ENCODE peak calls at places on chromosomes 2 and 18, in nine cellular contexts. One of them, this sample, is unnamed.

GRCh38 chr18:79334496-79335233 is 61.1 kb upstream of the NFATC1 start:
- DNase-seq in uterus: no peak
- DNase-seq in stimulated activated naive CD8-positive, alpha-beta T cell treated with anti-CD3 and anti-CD28 coated beads, Interleukin-15, amount 100 ng/mL, for 72 hours: no peak
- DNase-seq in stomach: no peak
- DNase-seq in T-helper 1 cell: no peak
- DNase-seq in left ventricle myocardium inferior: no peak
- DNase-seq in cardiac septum: no peak
- DNase-seq in neural progenitor cell: no peak
- DNase-seq in endothelial cell: no peak
- DNase-seq in this sample: no peak

GRCh38 chr2:197786010-197786877 is 1.1 kb upstream of the BOLL start:
- DNase-seq in left ventricle myocardium inferior: peak; percentile 22
- DNase-seq in uterus: no peak
- DNase-seq in endothelial cell: peak; percentile 72
- DNase-seq in cardiac septum: no peak
- DNase-seq in stimulated activated naive CD8-positive, alpha-beta T cell treated with anti-CD3 and anti-CD28 coated beads, Interleukin-15, amount 100 ng/mL, for 72 hours: peak; percentile 78
- DNase-seq in T-helper 1 cell: peak; percentile 45
- DNase-seq in stomach: peak; percentile 56
- DNase-seq in neural progenitor cell: peak; percentile 76
- DNase-seq in this sample: no peak

GRCh38 chr2:76169289-76169688 is 458.6 kb upstream of the GCFC2 start:
- DNase-seq in cardiac septum: no peak
- DNase-seq in T-helper 1 cell: no peak
- DNase-seq in stomach: no peak
- DNase-seq in left ventricle myocardium inferior: no peak
- DNase-seq in neural progenitor cell: no peak
- DNase-seq in endothelial cell: no peak
- DNase-seq in uterus: no peak
- DNase-seq in stimulated activated naive CD8-positive, alpha-beta T cell treated with anti-CD3 and anti-CD28 coated beads, Interleukin-15, amount 100 ng/mL, for 72 hours: no peak
- DNase-seq in this sample: no peak

GRCh38 chr2:9256147-9256546 is 49.5 kb downstream of the ASAP2 start:
- DNase-seq in uterus: no peak
- DNase-seq in stomach: no peak
- DNase-seq in T-helper 1 cell: no peak
- DNase-seq in left ventricle myocardium inferior: no peak
- DNase-seq in endothelial cell: no peak
- DNase-seq in stimulated activated naive CD8-positive, alpha-beta T cell treated with anti-CD3 and anti-CD28 coated beads, Interleukin-15, amount 100 ng/mL, for 72 hours: no peak
- DNase-seq in cardiac septum: no peak
- DNase-seq in neural progenitor cell: no peak
- DNase-seq in this sample: no peak

GRCh38 chr2:24124003-24124585 is 825 bp downstream of the FAM228B start:
- DNase-seq in stomach: no peak
- DNase-seq in stimulated activated naive CD8-positive, alpha-beta T cell treated with anti-CD3 and anti-CD28 coated beads, Interleukin-15, amount 100 ng/mL, for 72 hours: no peak
- DNase-seq in uterus: no peak
- DNase-seq in endothelial cell: no peak
- DNase-seq in cardiac septum: no peak
- DNase-seq in left ventricle myocardium inferior: no peak
- DNase-seq in T-helper 1 cell: no peak
- DNase-seq in neural progenitor cell: no peak
- DNase-seq in this sample: no peak

GRCh38 chr2:212854116-212854515 is 297.3 kb downstream of the IKZF2 start:
- DNase-seq in cardiac septum: no peak
- DNase-seq in uterus: no peak
- DNase-seq in left ventricle myocardium inferior: no peak
- DNase-seq in endothelial cell: no peak
- DNase-seq in T-helper 1 cell: no peak
- DNase-seq in stomach: no peak
- DNase-seq in stimulated activated naive CD8-positive, alpha-beta T cell treated with anti-CD3 and anti-CD28 coated beads, Interleukin-15, amount 100 ng/mL, for 72 hours: no peak
- DNase-seq in neural progenitor cell: no peak
- DNase-seq in this sample: no peak

GRCh38 chr18:12647773-12648172 is 10.1 kb downstream of the SPIRE1 start:
- DNase-seq in stimulated activated naive CD8-positive, alpha-beta T cell treated with anti-CD3 and anti-CD28 coated beads, Interleukin-15, amount 100 ng/mL, for 72 hours: no peak
- DNase-seq in left ventricle myocardium inferior: no peak
- DNase-seq in stomach: no peak
- DNase-seq in endothelial cell: no peak
- DNase-seq in cardiac septum: no peak
- DNase-seq in neural progenitor cell: no peak
- DNase-seq in uterus: no peak
- DNase-seq in T-helper 1 cell: no peak
- DNase-seq in this sample: no peak

GRCh38 chr18:74360852-74361640 is 45.4 kb downstream of the C18orf63 start:
- DNase-seq in left ventricle myocardium inferior: no peak
- DNase-seq in neural progenitor cell: no peak
- DNase-seq in stomach: no peak
- DNase-seq in endothelial cell: no peak
- DNase-seq in stimulated activated naive CD8-positive, alpha-beta T cell treated with anti-CD3 and anti-CD28 coated beads, Interleukin-15, amount 100 ng/mL, for 72 hours: no peak
- DNase-seq in uterus: no peak
- DNase-seq in T-helper 1 cell: no peak
- DNase-seq in cardiac septum: no peak
- DNase-seq in this sample: no peak

GRCh38 chr18:402129-402528 is 98.4 kb downstream of the COLEC12 start:
- DNase-seq in uterus: no peak
- DNase-seq in left ventricle myocardium inferior: no peak
- DNase-seq in stimulated activated naive CD8-positive, alpha-beta T cell treated with anti-CD3 and anti-CD28 coated beads, Interleukin-15, amount 100 ng/mL, for 72 hours: no peak
- DNase-seq in T-helper 1 cell: no peak
- DNase-seq in cardiac septum: no peak
- DNase-seq in endothelial cell: no peak
- DNase-seq in neural progenitor cell: no peak
- DNase-seq in stomach: no peak
- DNase-seq in this sample: no peak

GRCh38 chr2:145158051-145158586 is 638.2 kb upstream of the ZEB2 start:
- DNase-seq in cardiac septum: no peak
- DNase-seq in neural progenitor cell: no peak
- DNase-seq in left ventricle myocardium inferior: peak; percentile 64
- DNase-seq in T-helper 1 cell: no peak
- DNase-seq in stomach: peak; percentile 32
- DNase-seq in stimulated activated naive CD8-positive, alpha-beta T cell treated with anti-CD3 and anti-CD28 coated beads, Interleukin-15, amount 100 ng/mL, for 72 hours: no peak
- DNase-seq in uterus: peak; percentile 79
- DNase-seq in endothelial cell: no peak
- DNase-seq in this sample: no peak

GRCh38 chr2:224952942-224953657 is 89.2 kb downstream of the DOCK10 start:
- DNase-seq in cardiac septum: no peak
- DNase-seq in endothelial cell: no peak
- DNase-seq in neural progenitor cell: no peak
- DNase-seq in stimulated activated naive CD8-positive, alpha-beta T cell treated with anti-CD3 and anti-CD28 coated beads, Interleukin-15, amount 100 ng/mL, for 72 hours: no peak
- DNase-seq in left ventricle myocardium inferior: no peak
- DNase-seq in stomach: no peak
- DNase-seq in T-helper 1 cell: no peak
- DNase-seq in uterus: no peak
- DNase-seq in this sample: peak; percentile 68

GRCh38 chr2:187658952-187659525 is 104.8 kb upstream of the TFPI start:
- DNase-seq in stomach: no peak
- DNase-seq in uterus: no peak
- DNase-seq in stimulated activated naive CD8-positive, alpha-beta T cell treated with anti-CD3 and anti-CD28 coated beads, Interleukin-15, amount 100 ng/mL, for 72 hours: no peak
- DNase-seq in endothelial cell: peak; percentile 18
- DNase-seq in neural progenitor cell: peak; percentile 74
- DNase-seq in left ventricle myocardium inferior: no peak
- DNase-seq in cardiac septum: no peak
- DNase-seq in T-helper 1 cell: no peak
- DNase-seq in this sample: no peak

GRCh38 chr2:111898703-111899514 is 502 bp downstream of the MERTK start:
- DNase-seq in left ventricle myocardium inferior: peak; percentile 41
- DNase-seq in cardiac septum: no peak
- DNase-seq in endothelial cell: peak; percentile 55
- DNase-seq in stomach: peak; percentile 34
- DNase-seq in neural progenitor cell: peak; percentile 68
- DNase-seq in T-helper 1 cell: peak; percentile 14
- DNase-seq in uterus: no peak
- DNase-seq in stimulated activated naive CD8-positive, alpha-beta T cell treated with anti-CD3 and anti-CD28 coated beads, Interleukin-15, amount 100 ng/mL, for 72 hours: peak; percentile 30
- DNase-seq in this sample: no peak

GRCh38 chr2:226600184-226600583 is 199.4 kb downstream of the IRS1 start:
- DNase-seq in stomach: no peak
- DNase-seq in left ventricle myocardium inferior: no peak
- DNase-seq in uterus: no peak
- DNase-seq in cardiac septum: no peak
- DNase-seq in T-helper 1 cell: no peak
- DNase-seq in endothelial cell: peak; percentile 38
- DNase-seq in stimulated activated naive CD8-positive, alpha-beta T cell treated with anti-CD3 and anti-CD28 coated beads, Interleukin-15, amount 100 ng/mL, for 72 hours: no peak
- DNase-seq in neural progenitor cell: no peak
- DNase-seq in this sample: no peak

GRCh38 chr18:46222093-46222492 is 117.9 kb downstream of the HAUS1 start:
- DNase-seq in neural progenitor cell: no peak
- DNase-seq in stimulated activated naive CD8-positive, alpha-beta T cell treated with anti-CD3 and anti-CD28 coated beads, Interleukin-15, amount 100 ng/mL, for 72 hours: no peak
- DNase-seq in cardiac septum: no peak
- DNase-seq in stomach: no peak
- DNase-seq in uterus: no peak
- DNase-seq in T-helper 1 cell: no peak
- DNase-seq in endothelial cell: no peak
- DNase-seq in left ventricle myocardium inferior: no peak
- DNase-seq in this sample: no peak

GRCh38 chr2:152387046-152387445 is 52.1 kb downstream of the FMNL2 start:
- DNase-seq in left ventricle myocardium inferior: no peak
- DNase-seq in stomach: no peak
- DNase-seq in T-helper 1 cell: no peak
- DNase-seq in stimulated activated naive CD8-positive, alpha-beta T cell treated with anti-CD3 and anti-CD28 coated beads, Interleukin-15, amount 100 ng/mL, for 72 hours: no peak
- DNase-seq in uterus: no peak
- DNase-seq in neural progenitor cell: no peak
- DNase-seq in endothelial cell: no peak
- DNase-seq in cardiac septum: no peak
- DNase-seq in this sample: no peak

GRCh38 chr18:67354091-67354490 is 162.4 kb downstream of the DSEL start:
- DNase-seq in uterus: no peak
- DNase-seq in cardiac septum: no peak
- DNase-seq in stimulated activated naive CD8-positive, alpha-beta T cell treated with anti-CD3 and anti-CD28 coated beads, Interleukin-15, amount 100 ng/mL, for 72 hours: no peak
- DNase-seq in stomach: no peak
- DNase-seq in endothelial cell: no peak
- DNase-seq in left ventricle myocardium inferior: no peak
- DNase-seq in T-helper 1 cell: no peak
- DNase-seq in neural progenitor cell: no peak
- DNase-seq in this sample: no peak

GRCh38 chr2:117523267-117523666 is 291.2 kb upstream of the DDX18 start:
- DNase-seq in stomach: peak; percentile 94
- DNase-seq in neural progenitor cell: no peak
- DNase-seq in stimulated activated naive CD8-positive, alpha-beta T cell treated with anti-CD3 and anti-CD28 coated beads, Interleukin-15, amount 100 ng/mL, for 72 hours: no peak
- DNase-seq in left ventricle myocardium inferior: peak; percentile 66
- DNase-seq in cardiac septum: no peak
- DNase-seq in T-helper 1 cell: no peak
- DNase-seq in endothelial cell: no peak
- DNase-seq in uterus: peak; percentile 17
- DNase-seq in this sample: peak; percentile 78

GRCh38 chr2:200590090-200590489 is 4.3 kb downstream of the AOX1 start:
- DNase-seq in cardiac septum: no peak
- DNase-seq in uterus: peak; percentile 51
- DNase-seq in stimulated activated naive CD8-positive, alpha-beta T cell treated with anti-CD3 and anti-CD28 coated beads, Interleukin-15, amount 100 ng/mL, for 72 hours: no peak
- DNase-seq in endothelial cell: no peak
- DNase-seq in stomach: no peak
- DNase-seq in left ventricle myocardium inferior: no peak
- DNase-seq in T-helper 1 cell: no peak
- DNase-seq in neural progenitor cell: no peak
- DNase-seq in this sample: no peak

GRCh38 chr2:42927334-42928160 is 135.2 kb upstream of the HAAO start:
- DNase-seq in neural progenitor cell: peak; percentile 18
- DNase-seq in stimulated activated naive CD8-positive, alpha-beta T cell treated with anti-CD3 and anti-CD28 coated beads, Interleukin-15, amount 100 ng/mL, for 72 hours: no peak
- DNase-seq in T-helper 1 cell: no peak
- DNase-seq in stomach: no peak
- DNase-seq in cardiac septum: no peak
- DNase-seq in endothelial cell: no peak
- DNase-seq in uterus: peak; percentile 49
- DNase-seq in left ventricle myocardium inferior: peak; percentile 62
- DNase-seq in this sample: no peak

GRCh38 chr2:136423516-136423996 is 305.6 kb upstream of the CXCR4 start:
- DNase-seq in stimulated activated naive CD8-positive, alpha-beta T cell treated with anti-CD3 and anti-CD28 coated beads, Interleukin-15, amount 100 ng/mL, for 72 hours: peak; percentile 82
- DNase-seq in neural progenitor cell: peak; percentile 92
- DNase-seq in uterus: peak; percentile 45
- DNase-seq in left ventricle myocardium inferior: peak; percentile 63
- DNase-seq in T-helper 1 cell: peak; percentile 69
- DNase-seq in cardiac septum: peak; percentile 85
- DNase-seq in endothelial cell: peak; percentile 83
- DNase-seq in stomach: peak; percentile 75
- DNase-seq in this sample: peak; percentile 88

GRCh38 chr2:237929979-237930378 is 36.8 kb upstream of the UBE2F start:
- DNase-seq in T-helper 1 cell: no peak
- DNase-seq in neural progenitor cell: no peak
- DNase-seq in endothelial cell: no peak
- DNase-seq in left ventricle myocardium inferior: no peak
- DNase-seq in stomach: no peak
- DNase-seq in stimulated activated naive CD8-positive, alpha-beta T cell treated with anti-CD3 and anti-CD28 coated beads, Interleukin-15, amount 100 ng/mL, for 72 hours: no peak
- DNase-seq in cardiac septum: no peak
- DNase-seq in uterus: no peak
- DNase-seq in this sample: no peak

GRCh38 chr2:235495373-235496238 is 1.8 kb downstream of the AGAP1 start:
- DNase-seq in neural progenitor cell: peak; percentile 51
- DNase-seq in stimulated activated naive CD8-positive, alpha-beta T cell treated with anti-CD3 and anti-CD28 coated beads, Interleukin-15, amount 100 ng/mL, for 72 hours: no peak
- DNase-seq in uterus: no peak
- DNase-seq in left ventricle myocardium inferior: no peak
- DNase-seq in stomach: no peak
- DNase-seq in T-helper 1 cell: no peak
- DNase-seq in endothelial cell: no peak
- DNase-seq in cardiac septum: peak; percentile 19
- DNase-seq in this sample: no peak

GRCh38 chr2:6968319-6969100 is 51.3 kb downstream of the RNF144A start:
- DNase-seq in uterus: no peak
- DNase-seq in stimulated activated naive CD8-positive, alpha-beta T cell treated with anti-CD3 and anti-CD28 coated beads, Interleukin-15, amount 100 ng/mL, for 72 hours: no peak
- DNase-seq in endothelial cell: no peak
- DNase-seq in neural progenitor cell: peak; percentile 38
- DNase-seq in left ventricle myocardium inferior: peak; percentile 36
- DNase-seq in cardiac septum: no peak
- DNase-seq in T-helper 1 cell: no peak
- DNase-seq in stomach: no peak
- DNase-seq in this sample: no peak

GRCh38 chr2:144925886-144926285 is 406.0 kb upstream of the ZEB2 start:
- DNase-seq in stimulated activated naive CD8-positive, alpha-beta T cell treated with anti-CD3 and anti-CD28 coated beads, Interleukin-15, amount 100 ng/mL, for 72 hours: no peak
- DNase-seq in neural progenitor cell: no peak
- DNase-seq in uterus: no peak
- DNase-seq in endothelial cell: no peak
- DNase-seq in T-helper 1 cell: no peak
- DNase-seq in left ventricle myocardium inferior: no peak
- DNase-seq in stomach: no peak
- DNase-seq in cardiac septum: no peak
- DNase-seq in this sample: no peak

GRCh38 chr18:7370375-7370774 is 139.5 kb downstream of the LRRC30 start:
- DNase-seq in left ventricle myocardium inferior: peak; percentile 45
- DNase-seq in neural progenitor cell: no peak
- DNase-seq in endothelial cell: peak; percentile 27
- DNase-seq in cardiac septum: no peak
- DNase-seq in T-helper 1 cell: no peak
- DNase-seq in uterus: no peak
- DNase-seq in stomach: no peak
- DNase-seq in stimulated activated naive CD8-positive, alpha-beta T cell treated with anti-CD3 and anti-CD28 coated beads, Interleukin-15, amount 100 ng/mL, for 72 hours: no peak
- DNase-seq in this sample: no peak

GRCh38 chr2:75589344-75590105 is 28.8 kb upstream of the EVA1A start:
- DNase-seq in neural progenitor cell: no peak
- DNase-seq in uterus: no peak
- DNase-seq in stimulated activated naive CD8-positive, alpha-beta T cell treated with anti-CD3 and anti-CD28 coated beads, Interleukin-15, amount 100 ng/mL, for 72 hours: no peak
- DNase-seq in endothelial cell: no peak
- DNase-seq in left ventricle myocardium inferior: no peak
- DNase-seq in stomach: no peak
- DNase-seq in cardiac septum: no peak
- DNase-seq in T-helper 1 cell: no peak
- DNase-seq in this sample: no peak

GRCh38 chr18:28735731-28736130 is 558.8 kb upstream of the CDH2 start:
- DNase-seq in stomach: no peak
- DNase-seq in left ventricle myocardium inferior: no peak
- DNase-seq in endothelial cell: no peak
- DNase-seq in cardiac septum: no peak
- DNase-seq in stimulated activated naive CD8-positive, alpha-beta T cell treated with anti-CD3 and anti-CD28 coated beads, Interleukin-15, amount 100 ng/mL, for 72 hours: no peak
- DNase-seq in T-helper 1 cell: no peak
- DNase-seq in uterus: no peak
- DNase-seq in neural progenitor cell: no peak
- DNase-seq in this sample: no peak

GRCh38 chr2:32010670-32011565 is at the start of gene MEMO1:
- DNase-seq in left ventricle myocardium inferior: peak; percentile 95
- DNase-seq in stomach: peak; percentile 92
- DNase-seq in cardiac septum: peak; percentile 98
- DNase-seq in endothelial cell: peak; percentile 95
- DNase-seq in stimulated activated naive CD8-positive, alpha-beta T cell treated with anti-CD3 and anti-CD28 coated beads, Interleukin-15, amount 100 ng/mL, for 72 hours: peak; percentile 91
- DNase-seq in neural progenitor cell: peak; percentile 94
- DNase-seq in T-helper 1 cell: peak; percentile 83
- DNase-seq in uterus: peak; percentile 89
- DNase-seq in this sample: peak; percentile 99

GRCh38 chr2:101017371-101017770 is 15.3 kb downstream of the RPL31 start:
- DNase-seq in cardiac septum: no peak
- DNase-seq in neural progenitor cell: no peak
- DNase-seq in left ventricle myocardium inferior: no peak
- DNase-seq in stimulated activated naive CD8-positive, alpha-beta T cell treated with anti-CD3 and anti-CD28 coated beads, Interleukin-15, amount 100 ng/mL, for 72 hours: no peak
- DNase-seq in endothelial cell: no peak
- DNase-seq in stomach: no peak
- DNase-seq in uterus: no peak
- DNase-seq in T-helper 1 cell: no peak
- DNase-seq in this sample: no peak

GRCh38 chr2:68032702-68033101 is 30.1 kb downstream of the C1D start:
- DNase-seq in T-helper 1 cell: no peak
- DNase-seq in left ventricle myocardium inferior: no peak
- DNase-seq in uterus: no peak
- DNase-seq in stimulated activated naive CD8-positive, alpha-beta T cell treated with anti-CD3 and anti-CD28 coated beads, Interleukin-15, amount 100 ng/mL, for 72 hours: no peak
- DNase-seq in stomach: no peak
- DNase-seq in cardiac septum: no peak
- DNase-seq in endothelial cell: no peak
- DNase-seq in neural progenitor cell: no peak
- DNase-seq in this sample: no peak